ENCODE peak calls at places on chromosomes 11 and 22, in seven cellular contexts. G is left ventricle myocardium inferior, W is astrocyte of the cerebellum, B is AG04450, L is psoas muscle, Q is mucosa of descending colon, C is GM23338. S is an unnamed sample.

GRCh38 chr11:19279455-19279854 is 38.7 kb upstream of the E2F8 start:
- DNase-seq in Q (no peak), L (no peak), C (peak), W (no peak), B (no peak), G (no peak), S (no peak)

GRCh38 chr11:114614127-114614720 is 18.6 kb upstream of the NXPE4 start:
- DNase-seq in W (no peak), B (no peak), Q (no peak), L (no peak), C (no peak), G (no peak), S (no peak)

GRCh38 chr11:17735823-17736772 is 1.5 kb downstream of the KCNC1 start:
- DNase-seq in L (peak), B (no peak), G (no peak), Q (no peak), C (peak), W (no peak), S (no peak)

GRCh38 chr22:26324150-26324549 is 104.9 kb upstream of the ASPHD2 start:
- DNase-seq in C (no peak), Q (no peak), G (no peak), W (no peak), L (no peak), B (no peak), S (no peak)

GRCh38 chr22:39215430-39216142 is 29.2 kb downstream of the PDGFB start:
- DNase-seq in C (peak), W (no peak), L (no peak), Q (no peak), G (no peak), B (no peak), S (no peak)

GRCh38 chr11:117220999-117221774 is 10.7 kb downstream of the PCSK7 start:
- DNase-seq in Q (no peak), W (no peak), L (peak), C (no peak), B (no peak), G (no peak), S (no peak)

GRCh38 chr11:27720277-27720830 is 20.1 kb upstream of the BDNF start:
- DNase-seq in C (peak), G (no peak), Q (no peak), B (no peak), W (no peak), L (no peak), S (no peak)

GRCh38 chr11:16604784-16605439 is 133.5 kb upstream of the C11orf58 start:
- DNase-seq in W (no peak), G (peak), Q (peak), L (peak), C (peak), B (no peak), S (no peak)

GRCh38 chr11:82682003-82682751 is 51.5 kb downstream of the FAM181B start:
- DNase-seq in B (peak), G (no peak), Q (no peak), L (no peak), W (peak), C (peak), S (peak)

GRCh38 chr11:20119315-20119714 is 41.0 kb downstream of the DBX1 start:
- DNase-seq in B (no peak), C (no peak), L (no peak), G (no peak), W (no peak), Q (no peak), S (no peak)

GRCh38 chr22:34847072-34847471 is 218.9 kb upstream of the ISX start:
- DNase-seq in Q (no peak), C (no peak), G (no peak), B (no peak), W (no peak), L (no peak), S (no peak)

GRCh38 chr11:6203327-6203726 is 2.0 kb upstream of the C11orf42 start:
- DNase-seq in L (no peak), B (no peak), G (no peak), W (no peak), Q (no peak), C (no peak), S (no peak)

GRCh38 chr11:80388133-80388532 is 947.3 kb upstream of the TENM4 start:
- DNase-seq in L (no peak), B (no peak), G (no peak), C (peak), Q (no peak), W (no peak), S (no peak)

GRCh38 chr11:80379620-80380278 is 938.9 kb upstream of the TENM4 start:
- DNase-seq in W (no peak), B (no peak), C (peak), L (no peak), Q (no peak), G (no peak), S (no peak)

GRCh38 chr11:80388536-80388935 is 947.7 kb upstream of the TENM4 start:
- DNase-seq in L (no peak), B (no peak), Q (no peak), C (peak), W (no peak), G (no peak), S (no peak)

DNA sequence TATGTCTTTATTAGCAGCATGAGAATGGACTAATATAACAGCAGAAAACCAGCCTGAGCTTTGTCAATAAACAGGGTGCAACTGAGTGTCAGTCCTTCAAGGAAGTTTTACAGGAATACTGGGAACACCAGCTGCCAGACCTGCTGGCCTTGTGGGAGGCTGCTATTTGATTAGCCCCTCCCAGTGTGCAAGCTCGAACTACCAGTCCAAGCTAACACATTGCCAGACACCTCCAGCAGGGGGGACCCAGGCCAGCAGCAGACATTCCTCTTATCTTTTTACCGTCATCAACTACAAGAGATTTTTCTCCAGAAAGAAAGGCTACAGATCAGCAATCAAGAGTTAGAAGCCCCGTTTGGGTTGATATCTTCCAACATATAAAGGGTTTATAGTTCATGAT is 942.8 kb upstream of the TENM4 start:
- DNase-seq in G (no peak), L (no peak), B (no peak), Q (no peak), C (no peak), W (no peak), S (no peak)
- TF ChIP-seq CTCF in G (no peak), L (no peak), B (no peak), Q (no peak), C (no peak), W (no peak), S (no peak)

DNA sequence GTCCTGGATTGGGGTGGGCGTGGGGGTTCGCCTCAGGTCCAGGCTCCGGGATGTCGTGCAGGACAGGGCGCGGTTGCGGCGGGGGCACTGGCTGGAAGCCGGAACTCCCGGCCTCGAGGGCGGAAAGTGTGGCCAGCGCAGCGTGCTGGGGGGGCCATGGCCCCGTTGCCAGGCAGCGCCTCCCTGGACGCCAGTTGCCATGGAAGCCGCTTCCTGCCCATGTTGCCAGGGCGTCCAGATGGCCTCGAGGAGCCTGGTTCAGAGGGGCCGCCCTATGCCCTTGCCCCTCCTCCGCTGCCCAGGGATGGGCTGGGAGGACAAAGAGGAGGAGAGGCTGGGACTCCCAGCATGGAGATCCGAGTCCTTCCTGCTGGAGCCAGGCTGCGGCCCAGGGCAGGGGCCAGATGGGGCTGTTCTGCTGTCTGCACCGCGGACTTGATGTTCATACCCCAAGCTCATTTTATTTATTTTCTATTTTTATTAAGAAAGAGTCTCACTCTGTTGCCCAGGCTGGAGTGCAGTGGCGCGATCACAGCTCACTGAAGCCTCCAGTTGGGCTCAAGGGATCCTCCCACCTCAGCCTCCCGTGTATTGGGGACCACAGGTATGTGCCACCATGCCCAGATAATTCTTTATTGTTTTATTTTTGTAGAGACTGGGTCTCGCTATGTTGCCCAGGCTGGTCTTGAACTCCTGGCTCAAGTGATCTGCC is 4.6 kb upstream of the CCDC188 start:
- DNase-seq in C (no peak), W (peak), B (no peak), L (peak), Q (peak), G (peak), S (no peak)
- H3K4me3 ChIP-seq in C (no peak), W (peak), B (no peak), L (no peak), Q (no peak), G (peak), S (peak)

DNA sequence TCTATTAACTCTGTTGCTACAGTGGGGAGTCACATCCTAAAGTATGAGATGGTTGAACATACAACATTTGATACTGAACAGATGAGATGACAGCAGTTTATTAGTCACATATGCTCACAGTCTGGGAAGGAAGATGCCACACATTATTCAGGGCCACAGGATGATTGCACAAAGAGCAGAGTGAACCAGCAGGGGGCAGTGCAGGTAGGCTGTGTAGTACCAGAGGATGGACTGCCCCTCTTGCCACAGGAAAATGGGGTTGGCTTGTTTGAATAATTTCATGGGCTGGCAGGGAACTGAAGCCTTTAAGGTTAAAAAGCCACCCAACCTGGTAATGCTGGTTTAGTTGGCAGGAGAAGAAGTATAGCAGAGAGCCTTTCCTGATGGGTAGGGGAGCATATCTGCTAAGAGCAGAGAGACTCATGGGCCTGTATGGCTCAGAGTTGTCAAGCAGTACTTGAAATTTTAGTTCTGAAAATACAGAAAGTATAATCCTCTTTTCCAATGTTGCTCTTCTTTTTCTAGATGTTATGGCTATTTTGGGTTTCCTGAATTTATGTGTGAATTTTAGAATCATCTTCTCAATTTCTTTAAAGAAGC is 180.4 kb upstream of the B3GAT1 start:
- DNase-seq in G (no peak), W (no peak), L (no peak), C (peak), B (no peak), Q (no peak), S (no peak)
- TF ChIP-seq CTCF in G (no peak), W (no peak), L (no peak), C (peak), B (no peak), Q (no peak), S (no peak)

DNA sequence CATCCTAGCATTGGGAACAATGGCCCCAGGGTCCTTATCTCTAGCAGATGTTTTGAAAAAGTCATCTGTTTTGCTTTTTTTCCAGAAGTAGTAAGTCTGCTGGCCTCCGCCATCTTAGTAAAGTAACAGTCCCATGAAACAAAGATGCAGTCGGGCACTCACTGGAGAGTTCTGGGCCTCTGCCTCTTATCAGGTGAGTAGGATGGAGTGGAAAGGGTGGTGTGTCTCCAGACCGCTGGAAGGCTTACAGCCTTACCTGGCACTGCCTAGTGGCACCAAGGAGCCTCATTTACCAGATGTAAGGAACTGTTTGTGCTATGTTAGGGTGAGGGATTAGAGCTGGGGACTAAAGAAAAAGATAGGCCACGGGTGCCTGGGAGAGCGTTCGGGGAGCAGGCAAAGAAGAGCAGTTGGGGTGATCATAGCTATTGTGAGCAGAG is 299 bp downstream of the CD3E start:
- DNase-seq in G (no peak), B (no peak), L (no peak), Q (no peak), C (no peak), W (no peak), S (no peak)
- H3K4me3 ChIP-seq in G (no peak), B (no peak), L (no peak), Q (no peak), C (no peak), W (no peak), S (no peak)

DNA sequence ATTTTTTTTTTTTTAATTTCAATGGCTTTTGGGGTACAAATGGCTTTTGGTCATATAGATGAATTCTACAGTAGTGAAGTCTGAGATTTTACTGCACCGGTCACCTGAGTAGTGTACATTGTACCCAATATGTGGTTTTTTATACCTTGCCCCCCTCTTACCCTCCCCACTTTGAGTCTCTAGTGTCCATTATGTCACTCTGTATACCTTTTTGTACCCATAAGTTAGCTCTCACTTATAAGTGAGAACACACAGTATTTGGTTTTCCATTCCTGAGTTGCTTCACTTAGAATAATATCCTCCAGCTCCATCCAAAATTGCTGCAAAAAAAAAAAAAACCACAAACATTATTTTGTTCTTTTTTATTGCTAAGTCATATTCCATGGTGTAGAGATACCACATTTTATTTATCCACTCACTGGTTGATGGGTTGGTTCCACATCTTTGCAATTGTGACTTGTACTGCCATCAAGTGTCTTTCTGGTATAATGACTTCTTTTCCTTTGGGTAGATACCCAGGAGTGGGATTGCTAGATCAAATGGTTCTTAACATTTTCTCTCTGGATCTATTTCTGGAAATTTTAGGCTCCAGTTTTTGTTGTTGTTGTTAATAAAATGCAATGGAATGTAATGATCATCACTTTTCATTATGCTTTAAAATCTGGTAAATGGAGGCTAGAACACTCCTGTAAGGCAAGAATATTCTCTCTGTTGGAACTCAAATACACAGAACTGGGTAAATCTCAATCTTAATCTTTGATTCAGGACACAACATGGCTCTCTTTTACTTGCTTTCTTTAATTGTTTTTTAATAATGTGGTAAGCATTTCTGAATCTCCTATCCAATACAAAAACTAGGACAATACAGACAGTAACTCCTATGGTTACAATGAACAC is 10.3 kb downstream of the NEAT1 start:
- DNase-seq in G (no peak), B (no peak), C (peak), W (no peak), L (no peak), Q (no peak), S (no peak)
- TF ChIP-seq CTCF in G (peak), B (peak), C (peak), W (peak), L (peak), Q (no peak), S (peak)

GRCh38 chr11:61295596-61295926 is 445 bp upstream of the VWCE start:
- DNase-seq in L (no peak), B (no peak), Q (no peak), C (no peak), W (no peak), G (no peak), S (no peak)
- H3K4me3 ChIP-seq in L (peak), B (peak), Q (no peak), C (peak), W (no peak), G (peak), S (no peak)

GRCh38 chr11:71971676-71972075 is 27.0 kb upstream of the IL18BP start:
- DNase-seq in Q (no peak), L (no peak), G (no peak), C (no peak), W (no peak), B (no peak), S (no peak)

GRCh38 chr11:71979094-71979493 is 19.6 kb upstream of the IL18BP start:
- DNase-seq in L (no peak), C (no peak), W (no peak), B (no peak), G (no peak), Q (no peak), S (no peak)

GRCh38 chr11:71977743-71978418 is 20.8 kb upstream of the IL18BP start:
- DNase-seq in Q (no peak), W (peak), L (no peak), C (peak), G (no peak), B (no peak), S (no peak)

GRCh38 chr11:71979582-71979981 is 19.1 kb upstream of the IL18BP start:
- DNase-seq in Q (no peak), C (no peak), W (no peak), G (no peak), L (no peak), B (no peak), S (no peak)

DNA sequence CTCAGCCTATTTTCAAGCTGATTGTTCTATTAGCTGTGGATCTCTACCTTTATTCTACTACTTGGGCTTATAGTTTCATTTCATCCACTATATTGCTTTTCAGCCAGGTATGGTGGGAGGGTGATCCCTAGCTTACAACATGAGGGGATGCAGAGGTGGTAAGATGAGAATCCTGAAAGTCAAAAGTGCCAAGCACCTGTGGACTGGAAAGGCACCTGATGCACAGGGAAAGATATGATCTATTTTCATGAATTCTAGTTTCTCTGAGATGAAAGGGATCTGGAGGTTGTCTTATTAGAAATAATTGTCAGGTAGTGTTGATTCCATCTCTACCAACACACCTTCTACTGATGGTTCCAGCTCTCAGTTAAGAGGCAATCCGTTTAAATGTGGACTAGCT is 21.6 kb upstream of the IL18BP start:
- DNase-seq in B (no peak), Q (no peak), C (no peak), G (no peak), L (no peak), W (no peak), S (no peak)
- TF ChIP-seq CTCF in B (no peak), Q (no peak), C (no peak), G (no peak), L (no peak), W (no peak), S (no peak)

DNA sequence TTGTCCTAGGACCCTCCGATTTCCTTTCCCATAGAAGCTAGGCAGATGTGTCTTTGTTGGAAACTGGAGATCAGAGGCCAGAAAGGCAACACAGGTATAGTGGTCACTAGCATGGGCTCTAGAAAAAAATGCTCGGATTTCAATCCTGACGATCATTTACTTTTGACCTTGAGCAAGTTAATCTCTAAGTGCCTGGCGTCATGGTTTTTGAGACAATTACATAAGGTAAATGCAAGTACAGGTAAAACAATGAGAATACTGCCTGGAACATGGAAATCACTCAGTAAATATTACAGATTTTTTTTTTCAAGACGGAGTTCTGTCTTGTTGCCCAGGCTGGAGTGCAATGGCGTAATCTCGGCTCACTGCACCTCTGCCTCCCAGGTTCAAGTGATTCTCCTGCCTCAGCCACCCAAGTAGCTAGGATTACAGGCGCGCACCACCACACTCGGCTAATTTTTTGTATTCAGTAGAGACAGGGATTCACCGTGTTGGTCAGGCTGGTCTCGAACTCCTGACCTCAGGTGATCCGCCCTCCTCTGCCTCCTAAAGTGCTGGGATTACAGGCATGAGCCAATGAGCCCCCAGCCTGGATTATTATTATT is 1.1 kb upstream of the DENND5A start:
- DNase-seq in C (no peak), B (no peak), W (no peak), G (no peak), Q (no peak), L (no peak), S (no peak)
- H3K4me3 ChIP-seq in C (peak), B (no peak), W (no peak), G (peak), Q (no peak), L (peak), S (no peak)